ENCODE peak calls at places on chromosomes 16 and 17, in four cellular contexts. B, V, K and P are unnamed samples.

GRCh38 chr17:8941520-8941919 is 24.0 kb downstream of the PIK3R5 start:
- DNase-seq in B (no peak), V (no peak), K (no peak), P (no peak)

GRCh38 chr17:68868708-68869107 is 86.5 kb downstream of the ABCA8 start:
- DNase-seq in B (no peak), V (no peak), K (no peak), P (no peak)

GRCh38 chr16:50152386-50152806 is 710 bp upstream of the TENT4B start:
- DNase-seq in B (peak; percentile 76), V (peak; percentile 53), K (peak; percentile 49), P (no peak)

GRCh38 chr17:50107790-50108414 is 12.8 kb downstream of the PDK2 start:
- DNase-seq in B (no peak), V (no peak), K (no peak), P (no peak)

GRCh38 chr17:61251939-61252865 is 147.4 kb upstream of the TBX2 start:
- DNase-seq in B (peak; percentile 95), V (peak; percentile 94), K (peak; percentile 76), P (peak; percentile 99)

GRCh38 chr16:29154676-29155121 is 169.8 kb downstream of the LAT start:
- DNase-seq in B (no peak), V (no peak), K (no peak), P (no peak)

GRCh38 chr17:72334205-72334604 is 213.4 kb downstream of the SOX9 start:
- DNase-seq in B (no peak), V (no peak), K (no peak), P (no peak)

GRCh38 chr17:60435244-60436170 is 13.2 kb downstream of the CHCT1 start:
- DNase-seq in B (peak; percentile 85), V (peak; percentile 47), K (peak; percentile 69), P (no peak)

GRCh38 chr17:55962931-55963378 is 190.3 kb upstream of the ANKFN1 start:
- DNase-seq in B (no peak), V (no peak), K (no peak), P (no peak)

GRCh38 chr17:80769936-80770625 is 221.6 kb upstream of the CHMP6 start:
- DNase-seq in B (peak; percentile 42), V (peak; percentile 18), K (no peak), P (peak; percentile 42)

GRCh38 chr16:1102921-1103648 is 7.0 kb upstream of the C1QTNF8 start:
- DNase-seq in B (no peak), V (no peak), K (peak; percentile 69), P (no peak)

GRCh38 chr17:70100983-70101382 is 26.0 kb downstream of the KCNJ16 start:
- DNase-seq in B (no peak), V (no peak), K (no peak), P (no peak)

GRCh38 chr17:71118039-71118438 is 948.7 kb downstream of the KCNJ2 start:
- DNase-seq in B (no peak), V (no peak), K (no peak), P (no peak)

GRCh38 chr17:15319461-15319860 is 21.9 kb downstream of the TEKT3 start:
- DNase-seq in B (no peak), V (no peak), K (no peak), P (no peak)

GRCh38 chr17:752620-753219 is 656 bp upstream of the GEMIN4 start:
- DNase-seq in B (peak; percentile 92), V (peak; percentile 80), K (peak; percentile 76), P (no peak)

GRCh38 chr16:22386976-22387375 is 12.6 kb upstream of the CDR2 start:
- DNase-seq in B (no peak), V (no peak), K (no peak), P (no peak)

GRCh38 chr16:31213342-31213741 is 577 bp upstream of the TRIM72 start:
- DNase-seq in B (no peak), V (no peak), K (no peak), P (no peak)

GRCh38 chr16:31216116-31216469 is 842 bp downstream of the PYDC1 start:
- DNase-seq in B (no peak), V (no peak), K (no peak), P (no peak)

GRCh38 chr16:31215287-31216115 is 1.4 kb downstream of the PYDC1 start:
- DNase-seq in B (no peak), V (peak; percentile 60), K (peak; percentile 64), P (no peak)

GRCh38 chr16:31213877-31214704 is at the start of gene TRIM72:
- DNase-seq in B (no peak), V (no peak), K (no peak), P (no peak)

GRCh38 chr16:31214705-31215286 is 877 bp downstream of the TRIM72 start:
- DNase-seq in B (no peak), V (no peak), K (no peak), P (no peak)
- H3K27me3 ChIP-seq in B (peaks cover 52% of the 10 kb centered on the region), V (peaks cover 71% of the 10 kb centered on the region), K (peaks cover 4% of the 10 kb centered on the region), P (peaks cover 3% of the 10 kb centered on the region)

DNA sequence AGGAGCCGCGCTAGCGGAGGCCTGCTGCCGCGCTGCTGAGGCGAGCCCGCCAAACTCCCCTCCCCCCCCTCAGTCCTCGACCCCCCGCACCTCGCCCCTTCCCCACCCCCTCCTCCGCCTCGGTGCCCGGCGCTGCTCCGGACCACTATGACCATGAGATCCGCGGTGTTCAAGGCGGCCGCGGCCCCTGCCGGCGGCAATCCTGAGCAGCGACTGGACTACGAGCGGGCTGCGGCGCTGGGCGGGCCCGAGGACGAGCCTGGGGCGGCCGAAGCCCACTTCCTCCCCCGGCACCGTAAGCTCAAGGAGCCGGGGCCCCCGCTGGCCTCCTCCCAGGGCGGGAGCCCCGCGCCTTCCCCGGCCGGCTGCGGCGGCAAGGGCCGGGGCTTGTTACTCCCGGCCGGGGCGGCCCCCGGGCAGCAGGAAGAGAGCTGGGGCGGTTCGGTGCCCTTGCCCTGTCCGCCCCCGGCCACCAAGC is 734 bp downstream of the MSL1 start:
- DNase-seq in B (peak; percentile 85), V (no peak), K (no peak), P (no peak)
- TF ChIP-seq CTCF in B (peak; percentile 16), V (no peak), K (no peak), P (peak; percentile 21)

DNA sequence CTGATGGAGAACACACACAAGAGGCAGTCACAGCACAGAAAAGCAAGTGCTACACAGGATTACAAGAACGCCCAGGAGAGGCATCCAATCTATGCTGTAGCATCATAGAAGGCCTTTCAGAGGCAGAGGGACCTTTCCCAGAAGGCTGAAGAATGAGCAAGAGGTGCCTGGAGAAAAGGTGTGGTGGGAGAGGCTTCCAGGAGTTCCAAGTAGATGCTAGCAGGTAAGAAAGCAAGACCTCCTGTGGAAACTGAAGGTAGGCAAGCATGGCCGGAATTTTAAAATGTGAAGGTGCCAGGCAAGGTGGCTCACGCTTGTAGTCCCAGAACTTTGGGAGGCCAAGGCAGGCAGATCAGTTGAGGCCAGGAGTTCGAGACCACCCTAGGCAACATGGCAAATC is 2.1 kb downstream of the ARHGAP17 start:
- DNase-seq in B (no peak), V (no peak), K (no peak), P (no peak)
- H3K27ac ChIP-seq in B (peak overlapping the region; percentile 95), V (peak overlapping the region; percentile 90), K (peak overlapping the region; percentile 95), P (peak overlapping the region; percentile 95)

GRCh38 chr16:56672761-56673536 is 3.3 kb downstream of the MT1H start:
- DNase-seq in B (no peak), V (no peak), K (no peak), P (no peak)
- H3K27me3 ChIP-seq in B (peaks cover 54% of the 10 kb centered on the region), V (peaks cover 88% of the 10 kb centered on the region), K (no peaks in the 10 kb centered on the region), P (no peaks in the 10 kb centered on the region)

GRCh38 chr17:46978489-46979022 is 497 bp downstream of the RPRML start:
- DNase-seq in B (no peak), V (no peak), K (no peak), P (no peak)

GRCh38 chr17:46975287-46975686 is 3.8 kb downstream of the RPRML start:
- DNase-seq in B (no peak), V (no peak), K (no peak), P (no peak)

GRCh38 chr17:46977750-46978488 is 1.1 kb downstream of the RPRML start:
- DNase-seq in B (no peak), V (no peak), K (no peak), P (no peak)

GRCh38 chr17:46977348-46977747 is 1.7 kb downstream of the RPRML start:
- DNase-seq in B (no peak), V (no peak), K (peak; percentile 39), P (no peak)

DNA sequence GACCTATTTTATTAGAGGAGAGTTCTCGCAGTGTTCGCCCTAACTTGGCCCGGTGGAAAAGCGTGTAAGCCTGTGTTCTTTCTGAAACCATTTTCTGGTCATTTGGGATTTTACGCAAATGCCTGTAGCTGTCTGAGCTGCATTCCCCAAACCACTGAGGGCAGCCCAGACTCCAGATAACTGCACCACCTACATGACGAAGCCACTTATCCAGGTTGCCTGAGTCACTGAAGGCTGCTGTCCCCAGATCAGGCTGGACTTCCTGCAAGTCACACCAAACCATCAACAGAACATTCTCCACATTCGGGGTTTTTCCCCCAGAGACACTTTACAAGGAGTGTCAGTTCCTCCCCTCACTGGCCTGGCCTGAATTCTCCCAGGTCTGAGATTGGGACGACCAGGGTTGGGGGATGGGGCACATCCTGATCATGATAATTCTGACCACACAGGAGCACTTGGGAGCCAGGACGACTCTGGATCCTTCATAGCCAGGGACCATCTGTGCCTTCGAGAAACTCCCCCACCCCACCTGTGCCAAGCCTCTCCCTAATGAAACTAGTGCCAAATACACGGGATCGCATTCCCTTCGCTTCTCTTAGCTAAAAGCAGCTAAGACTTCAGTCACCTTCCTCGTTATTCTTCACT is 2.3 kb downstream of the RPRML start:
- DNase-seq in B (no peak), V (no peak), K (no peak), P (no peak)
- TF ChIP-seq CTCF in B (no peak), V (no peak), K (no peak), P (no peak)

GRCh38 chr17:45787044-45787443 is 2.9 kb downstream of the CRHR1 start:
- DNase-seq in B (no peak), V (no peak), K (no peak), P (no peak)
- H3K27ac ChIP-seq in B (no peak overlapping the region), V (no peak overlapping the region), K (no peak overlapping the region), P (no peak overlapping the region)

DNA sequence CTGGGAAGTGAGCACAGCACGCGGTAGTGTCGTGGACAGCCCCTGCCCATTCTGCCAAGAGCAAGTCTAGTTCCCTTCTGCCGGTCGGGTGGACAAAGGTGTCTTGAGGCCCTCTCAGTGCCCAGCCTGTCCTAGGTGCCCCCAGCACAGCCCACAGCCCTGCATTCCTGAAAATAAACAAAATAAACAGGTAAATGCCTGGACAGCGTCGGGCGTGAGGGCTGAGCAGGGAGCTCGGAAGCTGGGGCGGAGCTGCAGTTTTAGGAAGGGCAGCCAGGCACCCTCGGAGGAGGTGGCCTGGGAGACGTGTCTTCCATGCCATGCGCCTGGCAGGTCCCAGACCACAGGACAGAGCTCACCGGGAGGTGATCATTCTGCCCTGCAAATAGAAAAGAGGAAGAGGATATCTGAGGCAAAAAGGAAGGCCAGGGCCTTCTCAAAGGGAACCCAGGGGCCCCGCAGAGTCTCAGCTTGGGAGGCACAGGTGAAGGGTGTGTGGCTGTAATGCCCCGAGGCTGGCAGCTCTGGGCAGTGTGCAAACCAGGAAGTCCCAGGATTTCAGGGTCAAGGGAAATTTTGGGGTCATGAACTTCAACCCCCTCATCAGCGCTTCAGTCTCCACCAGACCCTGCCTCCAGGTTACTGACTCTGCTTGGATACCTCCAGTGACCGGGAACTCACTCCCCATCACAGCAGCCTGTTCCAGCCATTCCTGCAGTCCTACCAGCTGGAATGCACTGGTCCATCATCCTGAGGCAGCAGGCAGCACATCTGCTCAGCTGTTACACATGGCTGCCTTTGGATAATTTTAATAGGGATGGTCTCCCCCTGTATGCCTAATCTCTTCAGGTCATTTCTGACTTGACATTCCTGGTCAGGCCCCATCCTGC is 1.7 kb downstream of the ZNF469 start:
- DNase-seq in B (peak; percentile 53), V (peak; percentile 14), K (no peak), P (no peak)
- H3K27me3 ChIP-seq in B (peaks cover 27% of the 10 kb centered on the region), V (peaks cover 81% of the 10 kb centered on the region), K (no peaks in the 10 kb centered on the region), P (no peaks in the 10 kb centered on the region)